ENCODE peak calls at places on chromosomes 5 and 9, in four cellular contexts. M is fibroblast of pulmonary artery, N is GM12864, D is A549. C is an unnamed sample.

GRCh38 chr5:110116539-110116938 is 426.8 kb downstream of the MAN2A1 start:
- DNase-seq in M (no peak), N (no peak), D (no peak), C (no peak)

GRCh38 chr5:31096238-31096865 is 97.1 kb upstream of the CDH6 start:
- DNase-seq in D (no peak), N (no peak), M (peak), C (peak)

GRCh38 chr5:150441813-150442698 is 7.5 kb downstream of the RPS14 start:
- DNase-seq in D (no peak), N (no peak), M (no peak), C (peak)

GRCh38 chr5:172731286-172732073 is 39.5 kb downstream of the DUSP1 start:
- DNase-seq in D (peak), N (no peak), M (no peak), C (no peak)

GRCh38 chr5:68368686-68369359 is 153.3 kb downstream of the PIK3R1 start:
- DNase-seq in M (peak), N (no peak), D (no peak), C (peak)

GRCh38 chr9:107142896-107143603 is 140.0 kb upstream of the RAD23B start:
- DNase-seq in M (peak), N (no peak), D (no peak), C (peak)

GRCh38 chr9:80352967-80353366 is 781.2 kb downstream of the TLE4 start:
- DNase-seq in D (no peak), N (no peak), M (no peak), C (no peak)

GRCh38 chr5:178223828-178224335 is 8.7 kb downstream of the PHYKPL start:
- DNase-seq in N (no peak), D (no peak), M (no peak), C (no peak)

GRCh38 chr5:149646564-149646963 is 65.3 kb downstream of the ARHGEF37 start:
- DNase-seq in D (no peak), M (peak), N (no peak), C (no peak)

GRCh38 chr9:82184524-82184923 is 196.0 kb downstream of the SPATA31D1 start:
- DNase-seq in M (no peak), N (no peak), D (no peak), C (no peak)

GRCh38 chr5:116428966-116429365 is 145.7 kb downstream of the SEMA6A start:
- DNase-seq in D (no peak), N (no peak), M (no peak), C (no peak)

GRCh38 chr5:173412151-173412550 is 83.9 kb upstream of the STC2 start:
- DNase-seq in D (no peak), N (no peak), M (no peak), C (no peak)

GRCh38 chr5:149962040-149962439 is 1.5 kb downstream of the SLC26A2 start:
- DNase-seq in M (peak), N (no peak), D (peak), C (peak)

GRCh38 chr9:33840381-33840780 is 23.4 kb downstream of the UBE2R2 start:
- DNase-seq in D (no peak), M (no peak), N (no peak), C (no peak)

GRCh38 chr9:130539473-130540223 is 39.7 kb upstream of the FUBP3 start:
- DNase-seq in D (peak), N (no peak), M (peak), C (peak)

GRCh38 chr9:100700689-100701318 is 122.9 kb downstream of the CAVIN4 start:
- DNase-seq in N (peak), M (peak), D (peak), C (no peak)

GRCh38 chr5:83492331-83492730 is 20.8 kb downstream of the VCAN start:
- DNase-seq in M (no peak), N (no peak), D (no peak), C (no peak)

GRCh38 chr5:134236820-134237219 is 10.9 kb upstream of the PPP2CA start:
- DNase-seq in N (no peak), M (no peak), D (no peak), C (no peak)

DNA sequence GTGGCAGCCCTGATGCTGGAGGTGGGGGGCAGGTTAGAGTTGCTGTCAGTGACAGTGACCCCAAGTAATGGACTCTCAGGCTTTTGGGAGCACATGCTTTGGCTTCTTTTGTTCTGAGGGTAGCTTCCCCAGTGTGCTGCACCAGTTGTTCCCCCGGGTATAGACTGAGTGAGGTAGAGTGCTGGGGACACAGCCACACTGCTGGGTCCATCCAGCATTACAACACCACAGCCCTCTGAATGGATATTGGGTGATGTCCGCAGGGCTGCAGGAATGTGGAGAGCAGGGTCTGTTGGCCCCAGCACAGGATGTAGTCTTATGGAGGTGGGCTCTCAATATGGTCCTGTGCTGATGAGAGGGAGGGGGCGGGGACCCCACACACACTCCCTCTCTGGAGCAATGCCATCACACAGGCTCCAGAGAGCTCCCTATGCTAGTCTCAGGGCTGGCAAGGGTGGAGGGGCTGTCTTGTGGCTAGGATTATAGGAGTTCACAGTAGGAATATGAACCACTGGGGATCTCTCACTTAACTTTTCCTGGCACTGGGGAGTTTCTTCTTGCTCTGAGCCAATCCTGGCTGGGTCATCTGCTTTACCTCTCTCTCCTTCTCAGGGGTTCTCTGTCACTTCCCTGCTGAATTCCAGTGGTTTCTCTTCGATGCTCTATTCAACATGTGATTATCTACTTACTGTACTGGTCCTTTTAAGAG is 20.7 kb downstream of the OSMR start:
- DNase-seq in N (no peak), D (no peak), M (no peak), C (peak)
- H3K4me3 ChIP-seq in N (no peak), D (no peak), M (no peak), C (no peak)

DNA sequence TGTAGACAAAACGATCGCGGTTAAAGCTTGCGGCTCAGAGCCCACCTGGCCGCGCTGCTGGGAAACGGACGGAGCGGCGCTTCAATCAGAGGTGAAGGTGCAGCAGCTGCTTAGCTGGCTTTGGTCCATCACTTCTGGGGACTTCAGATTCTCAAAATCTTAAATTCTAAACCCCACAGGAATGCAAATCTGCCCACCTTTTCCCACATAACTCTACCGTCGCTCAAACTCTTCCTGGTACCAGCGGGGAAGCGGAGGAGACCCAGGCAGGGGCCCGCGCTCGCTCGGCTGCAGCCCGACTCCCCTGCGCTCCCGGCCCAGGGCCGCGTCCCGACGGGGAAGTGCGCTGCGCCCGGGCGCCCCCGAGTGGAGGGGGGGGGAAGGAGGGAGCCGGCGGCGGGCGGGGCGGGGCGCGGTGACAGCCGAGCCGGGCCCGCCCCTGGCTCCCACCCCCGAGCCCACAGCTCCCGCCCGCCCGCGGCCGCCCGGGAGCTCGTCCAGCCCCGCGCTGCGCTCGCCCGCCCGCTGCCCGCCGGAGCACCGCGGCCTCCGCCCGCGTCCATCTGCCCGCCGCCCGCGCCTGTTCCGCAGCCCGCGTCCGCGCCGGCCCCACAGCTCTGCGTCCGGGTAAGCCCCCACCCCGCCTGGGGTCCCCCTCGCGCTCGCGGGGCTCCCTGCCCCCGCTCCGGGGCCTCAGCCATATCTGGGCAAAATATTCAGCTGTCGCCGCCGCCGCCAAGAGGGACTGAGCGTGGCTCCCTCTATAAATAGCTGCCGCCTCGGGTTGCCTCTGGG is at the start of gene TMOD1:
- DNase-seq in M (peak), N (peak), D (peak), C (peak)
- TF ChIP-seq CTCF in M (no peak), N (peak), D (peak), C (no peak)

DNA sequence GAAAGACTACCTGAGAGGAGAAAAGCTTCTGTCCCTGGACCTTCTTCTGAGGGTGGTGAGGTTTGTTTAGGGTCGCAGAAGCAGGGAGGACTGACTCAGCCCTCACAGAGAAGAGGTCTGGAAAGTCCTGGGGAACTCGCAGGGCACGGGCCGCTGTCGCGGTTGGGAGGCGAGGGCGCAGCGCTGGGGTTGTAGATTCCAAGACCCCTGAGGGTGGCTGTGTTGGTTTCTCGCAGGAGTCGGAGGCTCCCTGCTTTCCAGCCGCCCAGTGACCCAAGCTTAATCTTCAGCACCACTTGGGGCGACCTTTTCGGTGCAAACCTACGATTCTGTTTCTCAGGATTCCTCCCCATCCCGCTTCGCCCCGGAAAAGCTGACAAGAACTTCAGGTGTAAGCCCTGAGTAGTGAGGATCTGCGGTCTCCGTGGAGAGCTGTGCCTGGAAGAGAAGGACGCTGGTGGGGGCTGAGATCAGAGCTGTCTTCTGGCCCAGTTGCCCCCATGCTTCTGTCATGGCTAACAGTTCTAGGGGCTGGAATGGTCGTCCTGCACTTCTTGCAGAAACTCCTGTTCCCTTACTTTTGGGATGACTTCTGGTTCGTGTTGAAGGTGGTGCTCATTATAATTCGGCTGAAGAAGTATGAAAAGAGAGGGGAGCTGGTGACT is 482 bp downstream of the SLC27A6 start:
- DNase-seq in M (no peak), N (no peak), D (no peak), C (no peak)
- H3K4me3 ChIP-seq in M (peak), N (no peak), D (peak), C (peak)

GRCh38 chr9:137968235-137968634 is 90.7 kb downstream of the CACNA1B start:
- DNase-seq in N (no peak), D (peak), M (no peak), C (no peak)
- TF ChIP-seq CTCF in N (peak), D (no peak), M (no peak), C (no peak)

GRCh38 chr9:12681620-12682019 is 11.6 kb upstream of the TYRP1 start:
- DNase-seq in D (no peak), N (no peak), M (no peak), C (peak)

GRCh38 chr9:12680757-12681156 is 12.4 kb upstream of the TYRP1 start:
- DNase-seq in M (no peak), D (no peak), N (no peak), C (no peak)

GRCh38 chr9:12674961-12675360 is 18.2 kb upstream of the TYRP1 start:
- DNase-seq in M (no peak), N (no peak), D (no peak), C (no peak)

GRCh38 chr9:12684923-12685468 is 8.2 kb upstream of the TYRP1 start:
- DNase-seq in D (no peak), M (peak), N (no peak), C (no peak)

DNA sequence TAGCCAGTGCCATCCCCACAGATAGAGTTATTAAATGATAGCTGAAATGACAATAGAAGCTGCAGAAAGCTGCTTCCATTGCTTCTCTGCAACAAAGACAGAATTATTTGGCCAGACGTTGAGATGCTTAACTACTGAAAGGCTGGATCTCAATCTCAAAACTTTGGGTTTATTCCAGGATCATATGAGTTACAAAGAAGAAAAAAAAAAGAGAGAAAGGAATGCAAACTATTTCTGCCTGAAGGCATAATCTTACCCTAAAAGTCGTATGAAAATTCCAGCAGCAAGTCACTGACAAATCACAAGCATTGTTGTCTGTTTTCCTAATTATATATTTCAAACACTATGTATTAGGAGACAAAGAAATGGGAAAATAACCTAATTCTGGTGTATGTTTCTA is 12.8 kb upstream of the TYRP1 start:
- DNase-seq in M (peak), D (no peak), N (no peak), C (peak)
- H3K4me3 ChIP-seq in M (no peak), D (no peak), N (no peak), C (no peak)

GRCh38 chr9:121073038-121073437 is 1.7 kb upstream of the CNTRL start:
- DNase-seq in M (peak), N (no peak), D (no peak), C (peak)
- TF ChIP-seq CTCF in M (no peak), N (no peak), D (no peak), C (no peak)